ENCODE peak calls at places on chromosomes 7 and 10, in ten cellular contexts. R is RWPE1; V is iPS DF 19.7; W is GM04503; D is activated effector memory CD4-positive, alpha-beta T cell treated with anti-CD3 and anti-CD28 coated beads, Interleukin-2, amount 50 U/mL, for 16 hours; A is neural crest cell; E is HuH-7; N is hepatocyte; J is naive thymus-derived CD8-positive, alpha-beta T cell; X is stimulated activated CD4-positive, alpha-beta T cell treated with anti-CD3 and anti-CD28 coated beads, Interleukin-15, amount 100 ng/mL, for 1 hour. Q is an unnamed sample.

GRCh38 chr10:103514244-103514643 is 20.7 kb downstream of the NEURL1 start:
- DNase-seq in E (no peak), A (no peak), J (no peak), W (no peak), D (peak; percentile 39), R (no peak), X (no peak), V (no peak), N (no peak), Q (no peak)

GRCh38 chr10:72088879-72089585 is 681 bp upstream of the SPOCK2 start:
- DNase-seq in V (no peak), W (no peak), R (no peak), E (peak; percentile 47), D (peak; percentile 82), N (no peak), X (no peak), J (peak; percentile 62), A (no peak), Q (peak; percentile 43)

GRCh38 chr7:147584771-147585193 is 1005.8 kb upstream of the C7orf33 start:
- DNase-seq in E (no peak), J (no peak), D (no peak), N (no peak), R (no peak), V (no peak), X (no peak), W (no peak), A (no peak), Q (no peak)

GRCh38 chr10:129892571-129893045 is 71.5 kb downstream of the EBF3 start:
- DNase-seq in N (no peak), A (no peak), E (no peak), W (no peak), J (no peak), R (no peak), X (no peak), V (no peak), D (no peak), Q (no peak)

GRCh38 chr7:129423700-129424410 is 10.4 kb upstream of the STRIP2 start:
- DNase-seq in X (no peak), A (no peak), E (no peak), N (no peak), V (no peak), J (no peak), D (no peak), W (no peak), R (no peak), Q (no peak)

GRCh38 chr7:139034855-139035587 is 821 bp downstream of the ZC3HAV1L start:
- DNase-seq in W (no peak), N (peak; percentile 49), J (no peak), X (no peak), D (peak; percentile 70), E (peak; percentile 56), R (peak; percentile 34), A (no peak), V (no peak), Q (no peak)

GRCh38 chr10:89644967-89645741 is at the start of gene PANK1:
- DNase-seq in D (peak; percentile 91), N (peak; percentile 86), J (peak; percentile 33), W (peak; percentile 36), E (peak; percentile 60), X (peak; percentile 33), R (peak; percentile 93), A (peak; percentile 74), V (no peak), Q (peak; percentile 80)

GRCh38 chr10:67790534-67791408 is 47.2 kb downstream of the DNAJC12 start:
- DNase-seq in N (no peak), R (peak; percentile 18), A (no peak), E (no peak), V (no peak), W (peak; percentile 11), D (peak; percentile 66), X (no peak), J (no peak), Q (peak; percentile 53)

GRCh38 chr10:8825611-8826010 is 771.1 kb downstream of the GATA3 start:
- DNase-seq in X (no peak), R (peak; percentile 25), J (no peak), E (no peak), V (no peak), D (no peak), W (no peak), N (no peak), A (no peak), Q (no peak)

GRCh38 chr10:95261926-95262325 is 28.9 kb downstream of the PDLIM1 start:
- DNase-seq in J (no peak), V (no peak), A (no peak), N (no peak), X (no peak), D (no peak), E (no peak), W (no peak), R (no peak), Q (no peak)

GRCh38 chr10:33136271-33136670 is 178.2 kb upstream of the ITGB1 start:
- DNase-seq in W (no peak), X (no peak), E (no peak), V (no peak), N (no peak), A (no peak), R (peak; percentile 58), D (peak; percentile 82), J (no peak), Q (no peak)

GRCh38 chr7:35556532-35557471 is 138.1 kb downstream of the HERPUD2 start:
- DNase-seq in D (no peak), J (no peak), X (no peak), R (no peak), E (no peak), V (no peak), W (no peak), A (no peak), N (peak; percentile 65), Q (no peak)

GRCh38 chr10:20836401-20836800 is 60.7 kb downstream of the NEBL start:
- DNase-seq in N (no peak), E (no peak), X (no peak), J (no peak), A (no peak), R (no peak), W (no peak), D (no peak), V (no peak), Q (no peak)

GRCh38 chr7:45691155-45691656 is 117.0 kb downstream of the ADCY1 start:
- DNase-seq in D (no peak), J (no peak), E (peak; percentile 92), A (no peak), W (no peak), V (no peak), X (no peak), R (no peak), N (peak; percentile 46), Q (no peak)

GRCh38 chr10:89274928-89275327 is 23.4 kb upstream of the LIPA start:
- DNase-seq in E (no peak), W (no peak), V (no peak), X (no peak), A (no peak), J (no peak), N (no peak), D (no peak), R (no peak), Q (no peak)

GRCh38 chr10:9239298-9239697 is 1184.8 kb downstream of the GATA3 start:
- DNase-seq in E (no peak), V (no peak), W (no peak), X (no peak), N (peak; percentile 10), J (no peak), D (no peak), A (no peak), R (no peak), Q (no peak)

GRCh38 chr7:13770305-13770704 is 219.2 kb downstream of the ETV1 start:
- DNase-seq in E (no peak), D (no peak), R (peak; percentile 1), W (no peak), X (no peak), N (no peak), V (no peak), J (no peak), A (no peak), Q (no peak)

GRCh38 chr10:126979311-126979710 is 74.1 kb downstream of the DOCK1 start:
- DNase-seq in X (no peak), D (no peak), A (no peak), V (no peak), J (no peak), N (no peak), R (no peak), E (no peak), W (no peak), Q (no peak)

GRCh38 chr10:130463104-130463875 is 327.1 kb downstream of the GLRX3 start:
- DNase-seq in E (no peak), D (peak; percentile 34), R (no peak), A (no peak), W (no peak), X (no peak), N (no peak), V (no peak), J (no peak), Q (no peak)

GRCh38 chr10:27360581-27361172 is 120.1 kb upstream of the ACBD5 start:
- DNase-seq in X (peak; percentile 61), V (peak; percentile 17), A (peak; percentile 84), E (peak; percentile 50), R (peak; percentile 59), W (no peak), N (peak; percentile 85), D (peak; percentile 93), J (peak; percentile 75), Q (peak; percentile 7)

GRCh38 chr7:98107313-98107691 is 640 bp downstream of the LMTK2 start:
- DNase-seq in D (no peak), E (no peak), J (no peak), N (peak; percentile 50), R (peak; percentile 14), V (no peak), W (no peak), X (no peak), A (no peak), Q (peak; percentile 19)

GRCh38 chr7:34031156-34031555 is 125.8 kb downstream of the BMPER start:
- DNase-seq in E (no peak), W (no peak), N (no peak), X (no peak), V (no peak), R (no peak), J (no peak), A (no peak), D (no peak), Q (no peak)

GRCh38 chr7:50994753-50995319 is 212.1 kb upstream of the GRB10 start:
- DNase-seq in E (no peak), W (no peak), V (no peak), N (no peak), R (no peak), J (no peak), X (no peak), A (no peak), D (no peak), Q (no peak)

GRCh38 chr7:24812313-24812945 is 55.2 kb upstream of the GSDME start:
- DNase-seq in X (no peak), D (peak; percentile 80), N (peak; percentile 76), V (no peak), W (no peak), R (peak; percentile 60), E (peak; percentile 42), A (peak; percentile 64), J (no peak), Q (peak; percentile 21)

GRCh38 chr7:140230517-140230861 is 53.7 kb upstream of the KDM7A start:
- DNase-seq in R (no peak), D (peak; percentile 91), A (no peak), X (peak; percentile 63), V (no peak), N (peak; percentile 37), W (no peak), J (peak; percentile 76), E (peak; percentile 21), Q (no peak)

GRCh38 chr7:50209461-50210161 is 94.9 kb upstream of the IKZF1 start:
- DNase-seq in D (peak; percentile 77), E (no peak), N (no peak), A (no peak), R (no peak), X (no peak), J (no peak), V (no peak), W (no peak), Q (no peak)

GRCh38 chr10:93751832-93752231 is 5.9 kb upstream of the LGI1 start:
- DNase-seq in E (peak; percentile 58), A (peak; percentile 46), V (peak; percentile 25), R (peak; percentile 65), X (no peak), N (peak; percentile 61), D (no peak), W (no peak), J (no peak), Q (peak; percentile 80)

GRCh38 chr10:78742730-78743615 is 325.8 kb upstream of the ZMIZ1 start:
- DNase-seq in V (no peak), D (no peak), J (peak; percentile 34), A (peak; percentile 28), R (no peak), W (no peak), E (no peak), N (no peak), X (no peak), Q (no peak)